ENCODE peak calls at places on chromosomes 4 and X, in six cellular contexts. Y is activated CD8-positive, alpha-beta T cell treated with anti-CD3 and anti-CD28 coated beads, Interleukin-2, amount 10 ng/mL, durations not matched to agents 7 days and 5 days; K is stimulated activated naive B cell treated with anti-CD40 and anti-IgM and Interleukin-4, amounts not matched to agents 10 μg/mL and 1 μg/mL and 100 μg/mL, for 72 hours; G is activated naive CD8-positive, alpha-beta T cell treated with anti-CD3 and anti-CD28 coated beads, Interleukin-2, amount 50 U/mL, for 24 hours; H is activated gamma-delta T cell treated with Interleukin-2 at 50 U/mL for 16 hours; L is substantia nigra. V is an unnamed sample.
A peak's percentile ranks its signal among the peaks of the same experiment; 100 is the strongest.

GRCh38 chr4:31645211-31645610 is 925.0 kb downstream of the PCDH7 start:
- DNase-seq in Y (no peak), K (no peak), G (no peak), H (no peak), L (no peak), V (no peak)

GRCh38 chrX:42869011-42869410 is 91.0 kb upstream of the PPP1R2C start:
- DNase-seq in Y (no peak), K (no peak), G (no peak), H (no peak), L (no peak), V (no peak)

GRCh38 chr4:82381661-82382284 is 8.0 kb upstream of the HNRNPD start:
- DNase-seq in Y (no peak), K (no peak), G (no peak), H (no peak), L (no peak), V (no peak)

GRCh38 chr4:82017680-82018079 is 356.1 kb downstream of the HNRNPD start:
- DNase-seq in Y (peak; percentile 26), K (no peak), G (no peak), H (no peak), L (no peak), V (peak; percentile 66)

GRCh38 chr4:150033937-150034336 is 44.3 kb upstream of the DCLK2 start:
- DNase-seq in Y (no peak), K (no peak), G (no peak), H (no peak), L (no peak), V (no peak)

GRCh38 chrX:103685396-103685795 is 1.1 kb downstream of the MORF4L2 start:
- DNase-seq in Y (peak; percentile 21), K (no peak), G (no peak), H (no peak), L (no peak), V (no peak)

GRCh38 chrX:69158166-69159040 is 6.8 kb downstream of the PJA1 start:
- DNase-seq in Y (peak; percentile 44), K (no peak), G (peak; percentile 18), H (peak; percentile 20), L (no peak), V (peak; percentile 43)

GRCh38 chr4:8311096-8312068 is 41.8 kb downstream of the HTRA3 start:
- DNase-seq in Y (no peak), K (no peak), G (no peak), H (no peak), L (no peak), V (no peak)

GRCh38 chr4:185390941-185391340 is 4.8 kb downstream of the LRP2BP start:
- DNase-seq in Y (no peak), K (no peak), G (no peak), H (no peak), L (no peak), V (no peak)

GRCh38 chrX:118983513-118983912 is 9.1 kb downstream of the LONRF3 start:
- DNase-seq in Y (no peak), K (no peak), G (no peak), H (no peak), L (no peak), V (no peak)

GRCh38 chr4:139014391-139015268 is 951 bp upstream of the NOCT start:
- DNase-seq in Y (no peak), K (no peak), G (no peak), H (peak; percentile 6), L (no peak), V (peak; percentile 58)

GRCh38 chrX:38811515-38812239 is 10.4 kb downstream of the MID1IP1 start:
- DNase-seq in Y (peak; percentile 31), K (no peak), G (no peak), H (no peak), L (no peak), V (no peak)

GRCh38 chrX:154452823-154453222 is 5.3 kb upstream of the PLXNA3 start:
- DNase-seq in Y (no peak), K (no peak), G (no peak), H (no peak), L (no peak), V (no peak)

GRCh38 chr4:183659029-183659870 is at the start of the genes RWDD4 and TRAPPC11:
- DNase-seq in Y (peak; percentile 97), K (peak; percentile 96), G (peak; percentile 93), H (peak; percentile 95), L (peak; percentile 85), V (peak; percentile 93)